ENCODE peak calls at places on chromosomes 4 and X, in five cellular contexts. One of them, this sample, is unnamed.

GRCh38 chr4:41256131-41256739 is 493 bp upstream of the UCHL1 start:
- DNase-seq in HCT116: no peak
- DNase-seq in A549: peak; percentile 15
- DNase-seq in NB4: no peak
- DNase-seq in K562: no peak
- DNase-seq in this sample: no peak

GRCh38 chrX:39018526-39018925 is 217.3 kb downstream of the MID1IP1 start:
- DNase-seq in HCT116: no peak
- DNase-seq in NB4: peak; percentile 31
- DNase-seq in K562: no peak
- DNase-seq in A549: no peak
- DNase-seq in this sample: no peak

GRCh38 chr4:77989986-77990385 is 67.1 kb upstream of the FRAS1 start:
- DNase-seq in NB4: peak; percentile 2
- DNase-seq in HCT116: no peak
- DNase-seq in K562: no peak
- DNase-seq in A549: no peak
- DNase-seq in this sample: no peak

GRCh38 chr4:140993350-140993749 is 139.9 kb downstream of the RNF150 start:
- DNase-seq in A549: no peak
- DNase-seq in NB4: no peak
- DNase-seq in K562: no peak
- DNase-seq in HCT116: no peak
- DNase-seq in this sample: no peak

GRCh38 chr4:1770791-1771231 is 22.3 kb upstream of the FGFR3 start:
- DNase-seq in K562: no peak
- DNase-seq in HCT116: no peak
- DNase-seq in A549: no peak
- DNase-seq in NB4: peak; percentile 56
- DNase-seq in this sample: no peak

GRCh38 chr4:152309418-152309817 is 226.5 kb downstream of the FBXW7 start:
- DNase-seq in NB4: no peak
- DNase-seq in HCT116: no peak
- DNase-seq in K562: no peak
- DNase-seq in A549: no peak
- DNase-seq in this sample: no peak

GRCh38 chr4:2830632-2831610 is 12.7 kb upstream of the ADD1 start:
- DNase-seq in HCT116: no peak
- DNase-seq in NB4: no peak
- DNase-seq in A549: no peak
- DNase-seq in K562: no peak
- DNase-seq in this sample: no peak

GRCh38 chr4:163166041-163166579 is 580 bp downstream of the NAF1 start:
- DNase-seq in A549: peak; percentile 13
- DNase-seq in NB4: peak; percentile 62
- DNase-seq in K562: peak; percentile 52
- DNase-seq in HCT116: no peak
- DNase-seq in this sample: peak; percentile 77

GRCh38 chrX:24563291-24564010 is 83.7 kb downstream of the PCYT1B start:
- DNase-seq in A549: no peak
- DNase-seq in NB4: no peak
- DNase-seq in K562: no peak
- DNase-seq in HCT116: no peak
- DNase-seq in this sample: no peak

GRCh38 chr4:71426381-71427042 is 87.7 kb downstream of the SLC4A4 start:
- DNase-seq in NB4: no peak
- DNase-seq in A549: no peak
- DNase-seq in K562: no peak
- DNase-seq in HCT116: no peak
- DNase-seq in this sample: no peak

GRCh38 chr4:34250562-34250961 is 1993.8 kb downstream of the ARAP2 start:
- DNase-seq in A549: no peak
- DNase-seq in K562: no peak
- DNase-seq in HCT116: no peak
- DNase-seq in NB4: peak; percentile 11
- DNase-seq in this sample: no peak

GRCh38 chrX:101097546-101098453 is at the start of gene CENPI:
- DNase-seq in HCT116: peak; percentile 81
- DNase-seq in A549: peak; percentile 95
- DNase-seq in NB4: peak; percentile 95
- DNase-seq in K562: peak; percentile 99
- DNase-seq in this sample: peak; percentile 85

GRCh38 chrX:100072286-100072685 is 337.8 kb downstream of the PCDH19 start:
- DNase-seq in K562: no peak
- DNase-seq in HCT116: no peak
- DNase-seq in NB4: no peak
- DNase-seq in A549: no peak
- DNase-seq in this sample: no peak

GRCh38 chrX:108447303-108447702 is 7.7 kb downstream of the COL4A5 start:
- DNase-seq in NB4: peak; percentile 4
- DNase-seq in K562: no peak
- DNase-seq in HCT116: no peak
- DNase-seq in A549: no peak
- DNase-seq in this sample: no peak

GRCh38 chr4:88115587-88115986 is 42.9 kb downstream of the ABCG2 start:
- DNase-seq in K562: no peak
- DNase-seq in HCT116: no peak
- DNase-seq in A549: no peak
- DNase-seq in NB4: no peak
- DNase-seq in this sample: no peak
- TF ChIP-seq MAX in K562: no peak
- TF ChIP-seq MAX in HCT116: no peak
- TF ChIP-seq MAX in A549: no peak
- TF ChIP-seq MAX in NB4: no peak
- TF ChIP-seq MAX in this sample: no peak

DNA sequence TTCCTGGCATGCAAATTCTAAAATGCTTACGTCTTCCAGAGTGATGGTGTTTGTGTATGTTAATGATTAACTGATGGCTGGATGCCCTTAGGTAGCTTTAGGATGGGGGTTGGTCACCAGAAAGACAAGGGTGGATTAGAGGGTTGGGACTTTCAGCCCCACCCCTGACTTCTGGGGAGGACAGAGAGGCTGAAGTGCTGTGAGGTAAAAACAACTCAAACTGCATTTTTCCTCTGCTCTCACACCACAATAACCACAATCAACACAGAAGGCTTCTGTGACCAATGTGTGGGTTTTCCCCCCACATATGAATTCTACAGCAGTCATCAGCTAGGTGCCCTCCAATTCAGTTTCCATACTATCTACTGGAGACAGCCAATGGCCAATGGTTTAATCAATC is 18.7 kb upstream of the DDIT4L start:
- DNase-seq in A549: no peak
- DNase-seq in NB4: no peak
- DNase-seq in HCT116: no peak
- DNase-seq in K562: no peak
- DNase-seq in this sample: no peak
- TF ChIP-seq MAX in A549: no peak
- TF ChIP-seq MAX in NB4: no peak
- TF ChIP-seq MAX in HCT116: no peak
- TF ChIP-seq MAX in K562: no peak
- TF ChIP-seq MAX in this sample: no peak

GRCh38 chrX:28042260-28042659 is 61.0 kb upstream of the DCAF8L1 start:
- DNase-seq in HCT116: no peak
- DNase-seq in A549: no peak
- DNase-seq in K562: no peak
- DNase-seq in NB4: no peak
- DNase-seq in this sample: no peak
- TF ChIP-seq MAX in HCT116: no peak
- TF ChIP-seq MAX in A549: no peak
- TF ChIP-seq MAX in K562: no peak
- TF ChIP-seq MAX in NB4: no peak
- TF ChIP-seq MAX in this sample: no peak

GRCh38 chrX:119118780-119119395 is 8.7 kb downstream of the KIAA1210 start:
- DNase-seq in HCT116: peak; percentile 27
- DNase-seq in A549: peak; percentile 50
- DNase-seq in K562: peak; percentile 62
- DNase-seq in NB4: peak; percentile 61
- DNase-seq in this sample: peak; percentile 9
- TF ChIP-seq MAX in HCT116: no peak
- TF ChIP-seq MAX in A549: no peak
- TF ChIP-seq MAX in K562: no peak
- TF ChIP-seq MAX in NB4: no peak
- TF ChIP-seq MAX in this sample: no peak

GRCh38 chrX:9184231-9184630 is 150.3 kb upstream of the FAM9B start:
- DNase-seq in NB4: no peak
- DNase-seq in A549: no peak
- DNase-seq in K562: no peak
- DNase-seq in HCT116: no peak
- DNase-seq in this sample: no peak
- TF ChIP-seq MAX in NB4: no peak
- TF ChIP-seq MAX in A549: no peak
- TF ChIP-seq MAX in K562: no peak
- TF ChIP-seq MAX in HCT116: no peak
- TF ChIP-seq MAX in this sample: no peak

DNA sequence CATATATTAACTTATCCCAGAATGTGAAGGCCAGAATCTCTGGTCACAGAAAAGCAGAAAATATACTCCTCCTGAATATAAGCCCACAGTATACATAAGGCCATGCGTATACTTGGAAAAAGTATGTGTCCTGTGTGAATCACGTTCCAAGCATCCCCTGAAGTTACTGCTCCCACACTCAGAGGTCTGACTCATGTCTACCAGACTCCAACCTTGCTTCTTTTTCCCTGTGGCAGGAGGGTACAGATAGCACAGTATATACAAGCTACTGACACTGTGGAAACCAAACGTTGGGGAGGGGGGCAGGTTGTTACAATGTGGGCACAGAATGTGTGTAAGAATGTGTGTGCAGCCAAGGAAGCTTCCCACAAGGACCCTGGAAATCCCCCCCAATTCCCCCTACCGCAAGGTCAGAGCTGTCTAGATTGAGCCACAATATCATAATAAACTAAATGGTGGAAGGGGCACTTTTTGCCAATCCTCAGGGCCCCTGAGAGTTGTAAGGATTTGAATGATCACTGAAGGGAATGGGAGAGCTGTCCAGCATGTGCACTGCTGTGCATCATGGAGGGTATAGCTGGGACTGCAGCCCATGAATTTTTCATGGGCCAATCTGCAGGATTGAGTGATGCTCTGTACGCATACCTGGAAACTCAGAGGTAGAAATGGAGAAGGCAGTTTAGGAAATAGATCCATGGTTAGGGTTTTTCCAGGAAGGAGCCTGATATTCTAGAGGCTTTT is 7.4 kb upstream of the RELL1 start:
- DNase-seq in K562: no peak
- DNase-seq in A549: peak; percentile 10
- DNase-seq in HCT116: no peak
- DNase-seq in NB4: no peak
- DNase-seq in this sample: no peak
- TF ChIP-seq MAX in K562: no peak
- TF ChIP-seq MAX in A549: no peak
- TF ChIP-seq MAX in HCT116: no peak
- TF ChIP-seq MAX in NB4: no peak
- TF ChIP-seq MAX in this sample: no peak

DNA sequence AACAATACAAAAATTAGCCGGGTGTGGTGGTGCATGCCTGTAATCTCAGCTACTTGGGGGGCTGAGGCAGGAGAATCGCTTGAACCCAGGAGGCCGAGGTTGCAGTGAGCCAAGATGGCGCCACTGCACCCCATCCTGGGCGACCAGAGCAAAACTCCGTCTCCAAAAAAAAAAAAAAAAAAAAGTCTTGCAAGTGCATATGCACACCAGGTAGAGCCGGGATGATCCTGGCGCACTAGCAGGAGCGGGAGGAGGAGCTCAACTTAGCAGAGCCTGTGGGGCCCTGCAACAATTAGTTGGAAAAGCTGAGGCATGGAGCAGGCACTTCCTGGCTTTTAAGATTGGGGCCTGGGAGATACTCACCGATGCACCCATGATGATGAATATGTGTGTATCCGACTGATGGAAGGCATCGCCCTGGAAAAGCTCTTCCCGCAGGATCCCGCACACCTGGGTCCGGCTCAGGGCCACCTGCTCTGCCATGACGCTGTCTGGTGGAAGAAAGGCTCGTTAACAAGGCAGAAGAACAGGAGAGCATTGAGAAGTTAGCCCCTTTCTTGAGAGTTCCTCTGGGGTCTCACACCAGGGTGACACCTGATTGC is 872 bp downstream of the G6PD start:
- DNase-seq in HCT116: no peak
- DNase-seq in NB4: no peak
- DNase-seq in K562: no peak
- DNase-seq in A549: no peak
- DNase-seq in this sample: no peak
- TF ChIP-seq MAX in HCT116: no peak
- TF ChIP-seq MAX in NB4: no peak
- TF ChIP-seq MAX in K562: no peak
- TF ChIP-seq MAX in A549: no peak
- TF ChIP-seq MAX in this sample: no peak

GRCh38 chr4:110287130-110287529 is 88.7 kb upstream of the ELOVL6 start:
- DNase-seq in NB4: no peak
- DNase-seq in K562: no peak
- DNase-seq in HCT116: peak; percentile 44
- DNase-seq in A549: no peak
- DNase-seq in this sample: no peak
- TF ChIP-seq MAX in NB4: no peak
- TF ChIP-seq MAX in K562: no peak
- TF ChIP-seq MAX in HCT116: no peak
- TF ChIP-seq MAX in A549: no peak
- TF ChIP-seq MAX in this sample: no peak

This sample was measured in H1.